ENCODE peak calls at places on chromosomes 1 and 21, in nine cellular contexts. C, K, J, G, X, B, L, O and N are unnamed samples.

GRCh38 chr21:45455321-45456013 is 50.5 kb downstream of the COL18A1 start:
- DNase-seq in C (no peak), K (no peak), J (peak), G (no peak), X (peak), B (no peak), L (peak), O (peak), N (peak)

GRCh38 chr1:212651521-212651920 is 43.0 kb downstream of the ATF3 start:
- DNase-seq in C (no peak), K (no peak), J (no peak), G (no peak), X (no peak), B (no peak), L (no peak), O (peak), N (peak)

GRCh38 chr1:185864889-185865288 is 130.7 kb downstream of the HMCN1 start:
- DNase-seq in C (no peak), K (no peak), J (no peak), G (no peak), X (no peak), B (no peak), L (peak), O (peak), N (peak)

GRCh38 chr1:52574594-52574993 is 21.7 kb upstream of the TUT4 start:
- DNase-seq in C (no peak), K (no peak), J (no peak), G (no peak), X (no peak), B (no peak), L (peak), O (peak), N (peak)

GRCh38 chr1:156001682-156002171 is 19.0 kb downstream of the SSR2 start:
- DNase-seq in C (no peak), K (no peak), J (no peak), G (no peak), X (no peak), B (no peak), L (no peak), O (no peak), N (peak)

GRCh38 chr1:36464605-36465393 is 615 bp upstream of the MRPS15 start:
- DNase-seq in C (no peak), K (no peak), J (no peak), G (no peak), X (no peak), B (peak), L (no peak), O (no peak), N (peak)

GRCh38 chr1:199784127-199784526 is 243.4 kb upstream of the NR5A2 start:
- DNase-seq in C (no peak), K (no peak), J (no peak), G (no peak), X (no peak), B (no peak), L (peak), O (peak), N (peak)

GRCh38 chr1:180486092-180486491 is 16.3 kb downstream of the ACBD6 start:
- DNase-seq in C (no peak), K (no peak), J (no peak), G (peak), X (no peak), B (no peak), L (no peak), O (no peak), N (no peak)

GRCh38 chr1:155324041-155324716 is 3.5 kb downstream of the RUSC1 start:
- DNase-seq in C (peak), K (peak), J (peak), G (peak), X (peak), B (peak), L (peak), O (peak), N (peak)

GRCh38 chr1:182968151-182968741 is 15.3 kb upstream of the SHCBP1L start:
- DNase-seq in C (no peak), K (no peak), J (no peak), G (no peak), X (no peak), B (no peak), L (peak), O (no peak), N (peak)

GRCh38 chr1:22611530-22611947 is 24.9 kb upstream of the C1QA start:
- DNase-seq in C (no peak), K (peak), J (no peak), G (peak), X (peak), B (peak), L (peak), O (peak), N (peak)

GRCh38 chr21:32136546-32136945 is 142.3 kb downstream of the MIS18A start:
- DNase-seq in C (no peak), K (no peak), J (no peak), G (no peak), X (no peak), B (no peak), L (no peak), O (no peak), N (no peak)

GRCh38 chr1:190169311-190170067 is 308.2 kb downstream of the BRINP3 start:
- DNase-seq in C (no peak), K (no peak), J (no peak), G (no peak), X (no peak), B (no peak), L (peak), O (peak), N (peak)

GRCh38 chr21:28419811-28420210 is 572.9 kb downstream of the LTN1 start:
- DNase-seq in C (no peak), K (no peak), J (no peak), G (no peak), X (no peak), B (no peak), L (no peak), O (no peak), N (no peak)

GRCh38 chr1:236067854-236068454 is 3.1 kb upstream of the NID1 start:
- DNase-seq in C (no peak), K (no peak), J (no peak), G (no peak), X (no peak), B (no peak), L (no peak), O (peak), N (no peak)

GRCh38 chr1:114803001-114803400 is 22.5 kb upstream of the SIKE1 start:
- DNase-seq in C (peak), K (no peak), J (no peak), G (no peak), X (no peak), B (no peak), L (peak), O (no peak), N (no peak)

GRCh38 chr1:115340879-115341278 is 2.8 kb upstream of the NGF start:
- DNase-seq in C (no peak), K (peak), J (no peak), G (no peak), X (no peak), B (no peak), L (no peak), O (no peak), N (no peak)

GRCh38 chr1:182629674-182630073 is 25.5 kb upstream of the RGS16 start:
- DNase-seq in C (no peak), K (no peak), J (no peak), G (peak), X (no peak), B (no peak), L (no peak), O (no peak), N (no peak)

GRCh38 chr1:164983023-164983650 is 373.4 kb downstream of the LMX1A start:
- DNase-seq in C (no peak), K (no peak), J (no peak), G (peak), X (no peak), B (no peak), L (no peak), O (no peak), N (no peak)

GRCh38 chr21:28737671-28738279 is 254.9 kb downstream of the LTN1 start:
- DNase-seq in C (no peak), K (no peak), J (no peak), G (no peak), X (no peak), B (no peak), L (peak), O (peak), N (peak)

GRCh38 chr1:38021969-38022368 is 9.4 kb downstream of the UTP11 start:
- DNase-seq in C (no peak), K (no peak), J (no peak), G (no peak), X (no peak), B (no peak), L (no peak), O (no peak), N (no peak)

GRCh38 chr1:168408531-168409242 is 128.0 kb downstream of the TBX19 start:
- DNase-seq in C (no peak), K (no peak), J (no peak), G (no peak), X (no peak), B (peak), L (peak), O (no peak), N (peak)

GRCh38 chr1:110554871-110555801 is 36.2 kb upstream of the KCNA10 start:
- DNase-seq in C (no peak), K (peak), J (peak), G (peak), X (peak), B (peak), L (no peak), O (peak), N (no peak)

GRCh38 chr1:59433440-59433813 is 136.5 kb downstream of the FGGY start:
- DNase-seq in C (no peak), K (no peak), J (no peak), G (no peak), X (no peak), B (peak), L (no peak), O (no peak), N (peak)

GRCh38 chr21:32475162-32475812 is 62.8 kb downstream of the EVA1C start:
- DNase-seq in C (no peak), K (no peak), J (no peak), G (no peak), X (no peak), B (no peak), L (no peak), O (peak), N (peak)

GRCh38 chr1:172549621-172550280 is 16.8 kb downstream of the SUCO start:
- DNase-seq in C (no peak), K (no peak), J (no peak), G (no peak), X (no peak), B (no peak), L (no peak), O (peak), N (peak)

GRCh38 chr1:184975208-184975875 is 1.0 kb upstream of the NIBAN1 start:
- DNase-seq in C (no peak), K (no peak), J (no peak), G (no peak), X (peak), B (no peak), L (no peak), O (peak), N (no peak)

GRCh38 chr1:110672001-110672752 is 2.6 kb downstream of the KCNA3 start:
- DNase-seq in C (no peak), K (peak), J (no peak), G (peak), X (no peak), B (no peak), L (no peak), O (peak), N (no peak)

GRCh38 chr21:32994305-32994704 is 31.4 kb upstream of the OLIG2 start:
- DNase-seq in C (no peak), K (no peak), J (no peak), G (no peak), X (no peak), B (no peak), L (no peak), O (peak), N (no peak)

GRCh38 chr1:224205438-224205840 is 22.4 kb downstream of the DEGS1 start:
- DNase-seq in C (no peak), K (no peak), J (no peak), G (no peak), X (no peak), B (no peak), L (peak), O (peak), N (peak)

GRCh38 chr1:46288485-46289133 is 14.8 kb downstream of the LRRC41 start:
- DNase-seq in C (no peak), K (no peak), J (no peak), G (no peak), X (no peak), B (no peak), L (peak), O (no peak), N (peak)

GRCh38 chr1:244662604-244663003 is 9.7 kb downstream of the DESI2 start:
- DNase-seq in C (no peak), K (no peak), J (no peak), G (no peak), X (no peak), B (no peak), L (no peak), O (no peak), N (no peak)

GRCh38 chr1:184387871-184388670 is 1.2 kb downstream of the C1orf21 start:
- DNase-seq in C (no peak), K (peak), J (peak), G (no peak), X (peak), B (peak), L (peak), O (peak), N (peak)

GRCh38 chr1:184891440-184891839 is 82.9 kb downstream of the NIBAN1 start:
- DNase-seq in C (no peak), K (no peak), J (no peak), G (no peak), X (no peak), B (no peak), L (no peak), O (no peak), N (no peak)

GRCh38 chr21:39518845-39519205 is 67.1 kb downstream of the SH3BGR start:
- DNase-seq in C (no peak), K (no peak), J (no peak), G (no peak), X (no peak), B (no peak), L (no peak), O (peak), N (no peak)

DNA sequence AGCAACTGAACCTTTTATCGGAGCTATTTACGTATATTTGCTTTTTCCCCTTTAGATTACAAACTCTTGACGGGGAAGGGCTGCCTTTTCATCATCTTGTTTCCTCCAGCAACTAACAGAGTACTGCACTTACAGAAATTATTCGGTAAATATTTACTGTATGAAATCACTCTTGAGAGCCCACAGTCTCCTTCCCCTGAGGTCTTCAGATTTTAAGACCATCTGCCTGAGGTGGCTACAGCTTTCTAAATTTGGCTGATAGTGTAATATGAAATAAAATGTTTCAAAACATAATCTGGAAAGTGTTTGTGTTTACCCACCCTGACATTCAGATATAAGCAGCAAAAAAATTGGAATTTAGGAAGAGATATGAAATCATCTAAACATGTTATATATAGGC is 61.0 kb downstream of the SIPA1L2 start:
- DNase-seq in C (no peak), K (no peak), J (no peak), G (no peak), X (no peak), B (no peak), L (no peak), O (peak), N (no peak)
- H3K27ac ChIP-seq in C (no peak), K (peak), J (no peak), G (no peak), X (no peak), B (peak), L (no peak), O (no peak), N (no peak)

GRCh38 chr1:24177161-24177560 is 9.9 kb downstream of the IFNLR1 start:
- DNase-seq in C (no peak), K (no peak), J (no peak), G (no peak), X (no peak), B (no peak), L (no peak), O (no peak), N (no peak)

GRCh38 chr1:24175033-24175755 is 11.9 kb downstream of the IFNLR1 start:
- DNase-seq in C (no peak), K (no peak), J (no peak), G (no peak), X (no peak), B (no peak), L (peak), O (no peak), N (no peak)

GRCh38 chr1:24179251-24179895 is 7.7 kb downstream of the IFNLR1 start:
- DNase-seq in C (no peak), K (no peak), J (no peak), G (no peak), X (peak), B (no peak), L (no peak), O (no peak), N (no peak)

GRCh38 chr1:24180676-24181075 is 6.4 kb downstream of the IFNLR1 start:
- DNase-seq in C (no peak), K (no peak), J (no peak), G (no peak), X (no peak), B (no peak), L (no peak), O (no peak), N (no peak)

DNA sequence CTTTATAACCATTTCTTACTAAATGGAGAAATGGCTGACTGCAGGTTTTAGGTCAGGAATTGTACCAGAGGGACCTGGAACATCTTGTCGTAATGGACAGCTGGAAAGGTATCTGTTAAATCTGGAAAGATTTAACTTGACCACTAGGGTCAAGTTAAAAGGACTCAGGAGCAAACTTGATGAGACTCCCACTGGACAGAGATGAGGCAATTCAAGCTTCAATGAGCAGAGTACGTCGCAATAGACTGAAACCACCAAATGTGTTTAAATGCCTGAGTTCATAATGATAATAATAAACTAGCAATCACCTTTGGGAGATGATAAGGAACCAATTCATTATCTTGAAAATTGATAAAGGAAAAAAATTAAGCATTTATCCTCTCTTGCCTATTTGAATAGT is 8.7 kb downstream of the IFNLR1 start:
- DNase-seq in C (no peak), K (no peak), J (no peak), G (no peak), X (no peak), B (no peak), L (no peak), O (no peak), N (no peak)
- TF ChIP-seq CTCF in C (no peak), K (no peak), J (no peak), G (no peak), X (no peak), B (no peak), L (no peak), O (no peak), N (no peak)

GRCh38 chr1:45265244-45265643 is 58.8 kb upstream of the ZSWIM5 start:
- DNase-seq in C (no peak), K (no peak), J (no peak), G (no peak), X (no peak), B (no peak), L (no peak), O (no peak), N (no peak)
- H3K27ac ChIP-seq in C (no peak), K (no peak), J (no peak), G (no peak), X (no peak), B (no peak), L (no peak), O (no peak), N (no peak)

DNA sequence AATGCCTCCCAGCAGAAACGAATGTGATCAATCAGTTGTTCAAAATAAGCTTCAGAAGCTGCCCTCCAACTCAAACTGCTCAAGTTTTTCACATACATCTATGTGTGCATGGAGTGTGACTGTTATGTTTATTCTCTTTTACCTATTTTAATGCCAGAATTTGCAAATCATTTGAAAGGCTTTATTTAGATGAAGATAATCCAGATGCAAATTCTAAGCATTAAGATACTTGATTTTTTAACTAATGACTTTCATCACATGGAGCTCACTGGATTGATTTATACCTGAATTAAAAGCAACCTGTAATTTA is 69.5 kb downstream of the PLD5 start:
- DNase-seq in C (no peak), K (no peak), J (no peak), G (no peak), X (no peak), B (no peak), L (no peak), O (no peak), N (no peak)
- TF ChIP-seq CTCF in C (peak), K (no peak), J (no peak), G (no peak), X (no peak), B (no peak), L (no peak), O (no peak), N (no peak)